ENCODE peak calls at places on chromosomes 7 and 10, in nine cellular contexts. One of them, this sample, is unnamed.

GRCh38 chr7:134362587-134363483 is 46.1 kb upstream of the SLC35B4 start:
- DNase-seq in central memory CD4-positive, alpha-beta T cell: no peak
- DNase-seq in body of pancreas: no peak
- DNase-seq in stimulated activated CD4-positive, alpha-beta T cell treated with anti-CD3 and anti-CD28 coated beads, Interleukin-2, amount 100 ng/mL, for 48 hours: no peak
- DNase-seq in cardiac fibroblast: peak; percentile 74
- DNase-seq in NCI-H1694 treated with DMSO at 0.1 percent for 48 hours: no peak
- DNase-seq in GM03348: peak; percentile 21
- DNase-seq in dorsolateral prefrontal cortex: no peak
- DNase-seq in HT1080: no peak
- DNase-seq in this sample: no peak

GRCh38 chr7:18153183-18153748 is 125.6 kb upstream of the PRPS1L1 start:
- DNase-seq in body of pancreas: no peak
- DNase-seq in dorsolateral prefrontal cortex: no peak
- DNase-seq in cardiac fibroblast: no peak
- DNase-seq in GM03348: no peak
- DNase-seq in central memory CD4-positive, alpha-beta T cell: no peak
- DNase-seq in HT1080: no peak
- DNase-seq in stimulated activated CD4-positive, alpha-beta T cell treated with anti-CD3 and anti-CD28 coated beads, Interleukin-2, amount 100 ng/mL, for 48 hours: no peak
- DNase-seq in NCI-H1694 treated with DMSO at 0.1 percent for 48 hours: no peak
- DNase-seq in this sample: no peak

GRCh38 chr10:43197834-43198681 is 59.8 kb downstream of the CSGALNACT2 start:
- DNase-seq in GM03348: peak; percentile 44
- DNase-seq in central memory CD4-positive, alpha-beta T cell: no peak
- DNase-seq in NCI-H1694 treated with DMSO at 0.1 percent for 48 hours: no peak
- DNase-seq in HT1080: peak; percentile 32
- DNase-seq in dorsolateral prefrontal cortex: peak; percentile 26
- DNase-seq in body of pancreas: no peak
- DNase-seq in cardiac fibroblast: peak; percentile 28
- DNase-seq in stimulated activated CD4-positive, alpha-beta T cell treated with anti-CD3 and anti-CD28 coated beads, Interleukin-2, amount 100 ng/mL, for 48 hours: peak; percentile 29
- DNase-seq in this sample: no peak

GRCh38 chr7:38728145-38728544 is 97.0 kb upstream of the AMPH start:
- DNase-seq in HT1080: peak; percentile 50
- DNase-seq in central memory CD4-positive, alpha-beta T cell: no peak
- DNase-seq in body of pancreas: no peak
- DNase-seq in dorsolateral prefrontal cortex: no peak
- DNase-seq in stimulated activated CD4-positive, alpha-beta T cell treated with anti-CD3 and anti-CD28 coated beads, Interleukin-2, amount 100 ng/mL, for 48 hours: no peak
- DNase-seq in GM03348: no peak
- DNase-seq in NCI-H1694 treated with DMSO at 0.1 percent for 48 hours: no peak
- DNase-seq in cardiac fibroblast: peak; percentile 27
- DNase-seq in this sample: no peak

GRCh38 chr7:29811597-29811996 is 5.3 kb downstream of the WIPF3 start:
- DNase-seq in HT1080: no peak
- DNase-seq in cardiac fibroblast: no peak
- DNase-seq in central memory CD4-positive, alpha-beta T cell: no peak
- DNase-seq in dorsolateral prefrontal cortex: no peak
- DNase-seq in stimulated activated CD4-positive, alpha-beta T cell treated with anti-CD3 and anti-CD28 coated beads, Interleukin-2, amount 100 ng/mL, for 48 hours: no peak
- DNase-seq in GM03348: no peak
- DNase-seq in body of pancreas: no peak
- DNase-seq in NCI-H1694 treated with DMSO at 0.1 percent for 48 hours: no peak
- DNase-seq in this sample: no peak

GRCh38 chr10:86520871-86521619 is 547 bp downstream of the WAPL start:
- DNase-seq in GM03348: peak; percentile 84
- DNase-seq in dorsolateral prefrontal cortex: no peak
- DNase-seq in HT1080: peak; percentile 46
- DNase-seq in cardiac fibroblast: peak; percentile 68
- DNase-seq in NCI-H1694 treated with DMSO at 0.1 percent for 48 hours: no peak
- DNase-seq in body of pancreas: peak; percentile 58
- DNase-seq in central memory CD4-positive, alpha-beta T cell: peak; percentile 31
- DNase-seq in stimulated activated CD4-positive, alpha-beta T cell treated with anti-CD3 and anti-CD28 coated beads, Interleukin-2, amount 100 ng/mL, for 48 hours: peak; percentile 39
- DNase-seq in this sample: no peak

GRCh38 chr7:114214454-114214853 is 200.2 kb upstream of the FOXP2 start:
- DNase-seq in central memory CD4-positive, alpha-beta T cell: no peak
- DNase-seq in HT1080: no peak
- DNase-seq in GM03348: no peak
- DNase-seq in body of pancreas: no peak
- DNase-seq in NCI-H1694 treated with DMSO at 0.1 percent for 48 hours: no peak
- DNase-seq in dorsolateral prefrontal cortex: no peak
- DNase-seq in stimulated activated CD4-positive, alpha-beta T cell treated with anti-CD3 and anti-CD28 coated beads, Interleukin-2, amount 100 ng/mL, for 48 hours: no peak
- DNase-seq in cardiac fibroblast: no peak
- DNase-seq in this sample: no peak

GRCh38 chr7:1693991-1694524 is 24.0 kb downstream of the ELFN1 start:
- DNase-seq in HT1080: peak; percentile 26
- DNase-seq in NCI-H1694 treated with DMSO at 0.1 percent for 48 hours: no peak
- DNase-seq in GM03348: no peak
- DNase-seq in stimulated activated CD4-positive, alpha-beta T cell treated with anti-CD3 and anti-CD28 coated beads, Interleukin-2, amount 100 ng/mL, for 48 hours: no peak
- DNase-seq in central memory CD4-positive, alpha-beta T cell: no peak
- DNase-seq in body of pancreas: peak; percentile 7
- DNase-seq in cardiac fibroblast: peak; percentile 62
- DNase-seq in dorsolateral prefrontal cortex: peak; percentile 68
- DNase-seq in this sample: peak; percentile 79

GRCh38 chr10:121694966-121695340 is 96.7 kb upstream of the FGFR2 start:
- DNase-seq in stimulated activated CD4-positive, alpha-beta T cell treated with anti-CD3 and anti-CD28 coated beads, Interleukin-2, amount 100 ng/mL, for 48 hours: no peak
- DNase-seq in dorsolateral prefrontal cortex: no peak
- DNase-seq in cardiac fibroblast: no peak
- DNase-seq in body of pancreas: no peak
- DNase-seq in HT1080: no peak
- DNase-seq in NCI-H1694 treated with DMSO at 0.1 percent for 48 hours: no peak
- DNase-seq in GM03348: no peak
- DNase-seq in central memory CD4-positive, alpha-beta T cell: no peak
- DNase-seq in this sample: no peak